ENCODE peak calls at places on chromosomes 11 and 22, in eight cellular contexts. N is SK-N-SH, U is GM10248, M is brain microvascular endothelial cell, A is NB4, W is DND-41, Q is natural killer cell, L is nephron progenitor cell. D is an unnamed sample.

GRCh38 chr11:48538991-48539390 is 50.4 kb downstream of the OR4A47 start:
- DNase-seq in N (no peak), U (no peak), M (no peak), A (no peak), W (no peak), Q (no peak), L (no peak), D (no peak)

GRCh38 chr11:9095421-9095820 is 4.0 kb upstream of the SCUBE2 start:
- DNase-seq in N (no peak), U (no peak), M (no peak), A (peak), W (no peak), Q (no peak), L (no peak), D (no peak)

GRCh38 chr11:56750190-56750589 is 1.7 kb upstream of the OR9G4 start:
- DNase-seq in N (no peak), U (no peak), M (no peak), A (peak), W (no peak), Q (no peak), L (no peak), D (no peak)

GRCh38 chr11:126083829-126084607 is 21.4 kb upstream of the CDON start:
- DNase-seq in N (peak), U (no peak), M (no peak), A (no peak), W (peak), Q (no peak), L (no peak), D (no peak)

GRCh38 chr22:46614070-46614931 is 5.9 kb upstream of the GRAMD4 start:
- DNase-seq in N (no peak), U (peak), M (no peak), A (no peak), W (peak), Q (no peak), L (no peak), D (no peak)

GRCh38 chr11:128884703-128885338 is 6.3 kb upstream of the KCNJ5 start:
- DNase-seq in N (peak), U (peak), M (peak), A (peak), W (peak), Q (peak), L (peak), D (peak)

GRCh38 chr11:71106671-71107070 is 145.7 kb downstream of the SHANK2 start:
- DNase-seq in N (no peak), U (no peak), M (no peak), A (no peak), W (no peak), Q (no peak), L (no peak), D (no peak)

GRCh38 chr11:65375012-65375411 is 7.4 kb downstream of the SLC25A45 start:
- DNase-seq in N (no peak), U (no peak), M (no peak), A (no peak), W (no peak), Q (no peak), L (no peak), D (no peak)

GRCh38 chr22:39349506-39349966 is 255 bp upstream of the SYNGR1 start:
- DNase-seq in N (peak), U (peak), M (no peak), A (no peak), W (peak), Q (peak), L (peak), D (peak)

GRCh38 chr11:15625691-15626090 is 511.0 kb downstream of the INSC start:
- DNase-seq in N (no peak), U (no peak), M (no peak), A (no peak), W (no peak), Q (no peak), L (no peak), D (no peak)

GRCh38 chr22:39674536-39674935 is 104.0 kb downstream of the CACNA1I start:
- DNase-seq in N (no peak), U (no peak), M (no peak), A (peak), W (no peak), Q (no peak), L (no peak), D (no peak)

GRCh38 chr22:42648017-42648367 is 1.2 kb downstream of the CYB5R3 start:
- DNase-seq in N (no peak), U (no peak), M (no peak), A (no peak), W (no peak), Q (no peak), L (no peak), D (no peak)

GRCh38 chr11:34975482-34975881 is 59.1 kb downstream of the PDHX start:
- DNase-seq in N (no peak), U (no peak), M (no peak), A (no peak), W (no peak), Q (no peak), L (no peak), D (no peak)

GRCh38 chr22:21451545-21452520 is 15.4 kb upstream of the TMEM191C start:
- DNase-seq in N (no peak), U (no peak), M (no peak), A (no peak), W (no peak), Q (peak), L (no peak), D (no peak)

GRCh38 chr11:47078751-47079524 is 97.7 kb downstream of the ARFGAP2 start:
- DNase-seq in N (no peak), U (no peak), M (no peak), A (no peak), W (no peak), Q (no peak), L (no peak), D (no peak)

GRCh38 chr11:123654566-123655081 is at the start of gene SCN3B:
- DNase-seq in N (peak), U (peak), M (peak), A (peak), W (no peak), Q (no peak), L (peak), D (peak)

GRCh38 chr11:113725883-113726405 is 19.8 kb upstream of the TMPRSS5 start:
- DNase-seq in N (no peak), U (no peak), M (no peak), A (no peak), W (no peak), Q (no peak), L (no peak), D (no peak)

GRCh38 chr11:1150769-1151365 is 6.9 kb upstream of the MUC5AC start:
- DNase-seq in N (no peak), U (peak), M (peak), A (peak), W (no peak), Q (no peak), L (no peak), D (no peak)

GRCh38 chr11:93663021-93663420 is 1.5 kb downstream of the CEP295 start:
- DNase-seq in N (no peak), U (no peak), M (no peak), A (peak), W (no peak), Q (no peak), L (no peak), D (no peak)

GRCh38 chr22:40043086-40043485 is 48.3 kb downstream of the FAM83F start:
- DNase-seq in N (no peak), U (no peak), M (no peak), A (no peak), W (no peak), Q (no peak), L (no peak), D (no peak)

GRCh38 chr22:45328822-45329535 is 19.2 kb downstream of the FAM118A start:
- DNase-seq in N (peak), U (no peak), M (no peak), A (no peak), W (no peak), Q (no peak), L (no peak), D (no peak)

GRCh38 chr11:65489706-65490310 is 9.0 kb upstream of the MALAT1 start:
- DNase-seq in N (no peak), U (no peak), M (peak), A (no peak), W (no peak), Q (no peak), L (peak), D (no peak)

GRCh38 chr11:134157451-134157850 is 66.3 kb downstream of the NCAPD3 start:
- DNase-seq in N (no peak), U (no peak), M (no peak), A (no peak), W (no peak), Q (no peak), L (no peak), D (no peak)

GRCh38 chr22:19713650-19714319 is 518 bp upstream of the SEPTIN5 start:
- DNase-seq in N (peak), U (no peak), M (no peak), A (no peak), W (no peak), Q (no peak), L (peak), D (no peak)

GRCh38 chr22:50022171-50022819 is 9.7 kb upstream of the IL17REL start:
- DNase-seq in N (no peak), U (no peak), M (no peak), A (no peak), W (no peak), Q (no peak), L (no peak), D (no peak)

GRCh38 chr11:10311802-10312201 is 6.9 kb downstream of the ADM start:
- DNase-seq in N (no peak), U (no peak), M (no peak), A (no peak), W (no peak), Q (no peak), L (no peak), D (no peak)

GRCh38 chr22:42919199-42919598 is 62.1 kb upstream of the ARFGAP3 start:
- DNase-seq in N (no peak), U (no peak), M (no peak), A (peak), W (no peak), Q (no peak), L (no peak), D (no peak)

GRCh38 chr22:44217346-44217745 is 36.6 kb downstream of the PARVG start:
- DNase-seq in N (no peak), U (peak), M (no peak), A (no peak), W (no peak), Q (no peak), L (no peak), D (no peak)

GRCh38 chr11:60777572-60777971 is 7.6 kb upstream of the MS4A10 start:
- DNase-seq in N (no peak), U (no peak), M (peak), A (no peak), W (no peak), Q (no peak), L (no peak), D (no peak)

GRCh38 chr11:73971175-73971719 is 11.4 kb downstream of the UCP2 start:
- DNase-seq in N (no peak), U (no peak), M (no peak), A (peak), W (no peak), Q (no peak), L (no peak), D (no peak)

GRCh38 chr11:77259681-77260080 is 41.8 kb downstream of the GDPD4 start:
- DNase-seq in N (no peak), U (no peak), M (peak), A (no peak), W (no peak), Q (no peak), L (no peak), D (no peak)

GRCh38 chr22:49600891-49601431 is 226.7 kb downstream of the BRD1 start:
- DNase-seq in N (no peak), U (no peak), M (no peak), A (peak), W (peak), Q (no peak), L (no peak), D (no peak)

GRCh38 chr11:117564321-117564720 is 232.7 kb downstream of the DSCAML1 start:
- DNase-seq in N (no peak), U (no peak), M (no peak), A (no peak), W (no peak), Q (no peak), L (no peak), D (no peak)

GRCh38 chr11:76835928-76836612 is 24.6 kb upstream of the ACER3 start:
- DNase-seq in N (no peak), U (no peak), M (no peak), A (peak), W (no peak), Q (no peak), L (no peak), D (no peak)

GRCh38 chr11:83256602-83257340 is 29.4 kb downstream of the CCDC90B start:
- DNase-seq in N (no peak), U (no peak), M (no peak), A (no peak), W (no peak), Q (no peak), L (no peak), D (no peak)

DNA sequence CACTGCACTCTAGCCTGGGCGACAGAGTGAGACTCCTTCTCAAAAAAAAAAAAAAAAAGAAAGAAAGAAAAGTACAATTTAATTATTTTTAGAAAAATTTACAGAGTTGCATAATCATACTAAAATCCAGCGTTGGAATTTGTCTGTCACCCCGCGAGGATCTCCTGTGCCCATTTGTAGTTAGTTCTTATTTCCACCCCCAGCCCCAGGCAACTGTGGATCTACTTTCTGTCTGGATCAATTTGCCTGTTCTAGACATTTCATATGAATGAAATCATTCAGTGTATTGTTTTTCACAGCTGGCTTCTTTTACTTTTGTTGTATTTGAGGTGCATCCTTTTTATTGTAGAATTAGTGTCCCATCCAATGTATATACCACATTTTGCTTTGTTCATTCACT is 102.6 kb upstream of the RASSF10 start:
- DNase-seq in N (no peak), U (no peak), M (no peak), A (no peak), W (no peak), Q (no peak), L (no peak), D (no peak)
- TF ChIP-seq CTCF in N (no peak), U (no peak), M (no peak), A (no peak), W (no peak), Q (no peak), L (no peak), D (no peak)

DNA sequence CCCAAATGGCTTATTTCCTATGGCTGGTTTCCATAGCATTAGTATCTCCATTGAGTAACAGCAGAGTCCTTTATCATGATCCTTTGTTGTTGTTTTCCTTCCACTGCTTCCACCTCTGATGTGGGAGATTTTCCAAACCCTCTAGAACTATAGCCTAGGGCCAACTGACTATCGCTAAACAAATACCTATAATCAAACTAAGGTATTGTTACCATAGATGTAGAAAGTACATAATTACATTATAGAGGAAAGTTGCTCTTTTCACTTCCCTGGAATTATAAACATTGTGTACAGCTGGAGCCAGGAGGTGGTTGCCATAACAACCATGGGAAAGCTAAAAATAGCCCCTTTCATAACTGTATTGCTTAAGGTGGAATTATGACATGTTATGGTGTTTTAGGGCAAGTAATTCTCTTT is 47.0 kb upstream of the ALKBH3 start:
- DNase-seq in N (peak), U (no peak), M (peak), A (no peak), W (no peak), Q (no peak), L (no peak), D (no peak)
- TF ChIP-seq CTCF in N (no peak), U (no peak), M (no peak), A (no peak), W (no peak), Q (no peak), L (no peak), D (no peak)

GRCh38 chr11:62245271-62245753 is 3.3 kb downstream of the SCGB1D2 start:
- DNase-seq in N (peak), U (peak), M (peak), A (peak), W (peak), Q (no peak), L (peak), D (peak)
- TF ChIP-seq CTCF in N (peak), U (no peak), M (peak), A (peak), W (no peak), Q (no peak), L (peak), D (peak)

GRCh38 chr22:23072911-23073491 is 2.7 kb downstream of the GNAZ start:
- DNase-seq in N (no peak), U (no peak), M (no peak), A (no peak), W (no peak), Q (no peak), L (no peak), D (no peak)

GRCh38 chr22:23072035-23072910 is 2.0 kb downstream of the GNAZ start:
- DNase-seq in N (no peak), U (no peak), M (no peak), A (no peak), W (no peak), Q (no peak), L (no peak), D (no peak)

GRCh38 chr22:23070418-23071162 is at the start of gene GNAZ:
- DNase-seq in N (peak), U (peak), M (no peak), A (peak), W (no peak), Q (no peak), L (peak), D (no peak)

GRCh38 chr22:23069502-23070357 is 589 bp upstream of the GNAZ start:
- DNase-seq in N (peak), U (peak), M (peak), A (peak), W (peak), Q (peak), L (peak), D (peak)

GRCh38 chr22:23071163-23072034 is 1.1 kb downstream of the GNAZ start:
- DNase-seq in N (peak), U (no peak), M (no peak), A (no peak), W (no peak), Q (no peak), L (no peak), D (no peak)
- TF ChIP-seq CTCF in N (no peak), U (no peak), M (no peak), A (no peak), W (no peak), Q (no peak), L (no peak), D (no peak)

GRCh38 chr11:112511271-112511670 is 250.6 kb upstream of the PLET1 start:
- DNase-seq in N (no peak), U (no peak), M (no peak), A (no peak), W (no peak), Q (no peak), L (no peak), D (no peak)
- TF ChIP-seq CTCF in N (no peak), U (no peak), M (no peak), A (no peak), W (no peak), Q (no peak), L (no peak), D (no peak)